ENCODE peak calls at places on chromosomes 11 and 22, in ten cellular contexts. L is naive thymus-derived CD4-positive, alpha-beta T cell; H is osteoblast; A is heart right ventricle; M is right cardiac atrium; F is tibial artery; P is AG04450; O is tibial nerve; W is GM23338; E is trophoblast cell. N is an unnamed sample.

GRCh38 chr11:112613051-112613972 is 347.9 kb upstream of the NCAM1 start:
- DNase-seq in L (no peak), H (peak), A (no peak), M (no peak), F (no peak), P (no peak), O (no peak), W (no peak), E (no peak), N (peak)

GRCh38 chr22:41513391-41513790 is 30.9 kb downstream of the POLR3H start:
- DNase-seq in L (no peak), H (peak), A (no peak), M (no peak), F (no peak), P (no peak), O (no peak), W (no peak), E (no peak), N (no peak)

GRCh38 chr11:33616552-33616951 is 84.1 kb downstream of the C11orf91 start:
- DNase-seq in L (no peak), H (peak), A (no peak), M (no peak), F (no peak), P (no peak), O (no peak), W (no peak), E (no peak), N (no peak)

GRCh38 chr22:35959121-35959800 is 69.4 kb downstream of the RBFOX2 start:
- DNase-seq in L (no peak), H (no peak), A (no peak), M (no peak), F (no peak), P (no peak), O (no peak), W (no peak), E (peak), N (no peak)

GRCh38 chr11:63022422-63022821 is 6.8 kb upstream of the SLC22A8 start:
- DNase-seq in L (no peak), H (no peak), A (no peak), M (no peak), F (no peak), P (no peak), O (no peak), W (no peak), E (no peak), N (no peak)

GRCh38 chr11:86773878-86774277 is 26.5 kb upstream of the PRSS23 start:
- DNase-seq in L (no peak), H (no peak), A (no peak), M (no peak), F (no peak), P (no peak), O (no peak), W (no peak), E (no peak), N (no peak)

GRCh38 chr11:134418119-134418840 is 6.2 kb upstream of the B3GAT1 start:
- DNase-seq in L (no peak), H (peak), A (no peak), M (no peak), F (no peak), P (no peak), O (no peak), W (peak), E (peak), N (no peak)

GRCh38 chr11:110251837-110252236 is 44.6 kb downstream of the RDX start:
- DNase-seq in L (no peak), H (no peak), A (no peak), M (no peak), F (no peak), P (no peak), O (no peak), W (no peak), E (peak), N (peak)

GRCh38 chr11:28559497-28559896 is 451.3 kb downstream of the METTL15 start:
- DNase-seq in L (no peak), H (no peak), A (no peak), M (no peak), F (no peak), P (peak), O (no peak), W (peak), E (no peak), N (no peak)

GRCh38 chr11:2549876-2550605 is 105.2 kb downstream of the KCNQ1 start:
- DNase-seq in L (no peak), H (peak), A (peak), M (peak), F (peak), P (no peak), O (no peak), W (no peak), E (no peak), N (peak)

GRCh38 chr11:126917531-126918204 is 82.9 kb downstream of the KIRREL3 start:
- DNase-seq in L (no peak), H (peak), A (no peak), M (no peak), F (no peak), P (peak), O (no peak), W (no peak), E (peak), N (no peak)

GRCh38 chr11:83044958-83045712 is 26.6 kb downstream of the RAB30 start:
- DNase-seq in L (no peak), H (peak), A (no peak), M (no peak), F (no peak), P (peak), O (no peak), W (peak), E (no peak), N (no peak)

GRCh38 chr11:105783216-105783615 is 173.3 kb downstream of the GRIA4 start:
- DNase-seq in L (no peak), H (no peak), A (no peak), M (no peak), F (no peak), P (no peak), O (no peak), W (no peak), E (no peak), N (no peak)

GRCh38 chr11:116459233-116459632 is 313.6 kb downstream of the BUD13 start:
- DNase-seq in L (no peak), H (no peak), A (no peak), M (no peak), F (no peak), P (no peak), O (no peak), W (no peak), E (no peak), N (no peak)

GRCh38 chr22:46661221-46661851 is 41.1 kb downstream of the GRAMD4 start:
- DNase-seq in L (no peak), H (peak), A (no peak), M (peak), F (no peak), P (no peak), O (no peak), W (no peak), E (peak), N (no peak)

GRCh38 chr11:35826949-35827348 is 116.9 kb upstream of the LDLRAD3 start:
- DNase-seq in L (no peak), H (no peak), A (peak), M (no peak), F (no peak), P (no peak), O (no peak), W (no peak), E (no peak), N (peak)

GRCh38 chr22:46159777-46160176 is 9.5 kb downstream of the PPARA start:
- DNase-seq in L (no peak), H (no peak), A (no peak), M (no peak), F (no peak), P (no peak), O (no peak), W (no peak), E (no peak), N (no peak)

GRCh38 chr11:33656768-33657167 is 43.9 kb downstream of the C11orf91 start:
- DNase-seq in L (no peak), H (no peak), A (no peak), M (no peak), F (no peak), P (no peak), O (no peak), W (no peak), E (no peak), N (no peak)

GRCh38 chr22:21951931-21952465 is 650 bp downstream of the PPM1F start:
- DNase-seq in L (peak), H (peak), A (peak), M (peak), F (no peak), P (peak), O (no peak), W (peak), E (peak), N (peak)

GRCh38 chr11:103488021-103488420 is 378.8 kb downstream of the DYNC2H1 start:
- DNase-seq in L (no peak), H (no peak), A (no peak), M (no peak), F (no peak), P (no peak), O (no peak), W (no peak), E (no peak), N (no peak)

GRCh38 chr11:6557761-6558674 is 45.4 kb downstream of the RRP8 start:
- DNase-seq in L (no peak), H (peak), A (peak), M (no peak), F (no peak), P (no peak), O (peak), W (no peak), E (no peak), N (no peak)

GRCh38 chr11:95545116-95545875 is 244.3 kb downstream of the FAM76B start:
- DNase-seq in L (no peak), H (no peak), A (no peak), M (no peak), F (no peak), P (no peak), O (no peak), W (peak), E (no peak), N (no peak)

GRCh38 chr22:21951062-21951461 is 1.6 kb downstream of the PPM1F start:
- DNase-seq in L (no peak), H (no peak), A (no peak), M (no peak), F (no peak), P (no peak), O (no peak), W (no peak), E (no peak), N (no peak)

GRCh38 chr11:12461516-12461915 is 84.1 kb downstream of the PARVA start:
- DNase-seq in L (no peak), H (no peak), A (no peak), M (no peak), F (no peak), P (no peak), O (no peak), W (no peak), E (no peak), N (no peak)

GRCh38 chr11:15806217-15806616 is 550.1 kb downstream of the SOX6 start:
- DNase-seq in L (no peak), H (no peak), A (no peak), M (no peak), F (no peak), P (no peak), O (no peak), W (no peak), E (no peak), N (no peak)

GRCh38 chr22:24707477-24707816 is 67.1 kb downstream of the PIWIL3 start:
- DNase-seq in L (no peak), H (peak), A (no peak), M (no peak), F (no peak), P (no peak), O (no peak), W (peak), E (no peak), N (no peak)

DNA sequence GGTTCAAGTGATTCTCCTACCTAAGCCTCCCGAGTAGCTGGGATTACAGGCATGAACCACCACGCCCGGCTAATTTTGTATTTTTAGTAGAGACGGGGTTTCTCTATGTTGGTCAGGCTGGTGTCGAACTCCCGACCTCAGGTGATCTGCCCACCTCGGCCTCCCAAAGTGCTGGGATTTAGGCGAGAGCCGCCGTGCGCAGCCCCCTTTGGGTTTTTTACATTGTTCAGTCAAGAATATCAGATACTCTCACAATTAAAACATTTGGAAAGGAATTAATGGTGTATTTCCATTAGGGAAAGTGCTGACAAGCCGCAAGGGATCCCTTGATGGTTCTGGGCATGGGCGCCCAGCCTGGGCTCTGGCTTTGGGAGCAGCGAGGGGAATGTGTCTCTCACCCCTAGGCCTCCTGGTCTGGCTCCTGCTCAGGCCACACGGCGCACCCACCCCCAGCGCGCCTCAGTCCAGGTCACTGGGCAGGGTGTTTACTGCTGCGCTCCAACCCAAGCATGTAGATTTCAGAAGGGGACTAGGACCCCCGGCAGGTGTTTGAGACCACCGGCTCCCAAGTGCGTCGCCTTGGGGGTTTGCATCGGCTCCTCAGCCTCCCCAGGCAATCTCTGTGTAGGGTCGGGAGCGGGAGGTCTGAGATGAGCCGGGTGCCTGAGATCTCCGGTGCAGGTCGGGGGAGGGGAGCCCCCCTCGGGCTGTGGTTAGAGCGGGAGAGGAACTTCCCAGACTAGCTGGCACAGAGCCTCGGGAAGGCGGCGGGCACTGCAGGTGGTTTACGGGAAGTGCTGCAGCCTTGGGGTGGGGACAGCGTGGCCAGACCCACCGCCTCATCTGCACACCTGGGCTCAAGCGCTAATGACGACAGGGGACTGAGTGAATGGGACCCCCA is 820 bp upstream of the IRF7 start:
- DNase-seq in L (no peak), H (peak), A (no peak), M (no peak), F (peak), P (no peak), O (no peak), W (no peak), E (no peak), N (peak)
- H3K27ac ChIP-seq in L (peak), H (peak), A (peak), M (peak), F (peak), P (no peak), O (peak), W (no peak), E (no peak), N (peak)

DNA sequence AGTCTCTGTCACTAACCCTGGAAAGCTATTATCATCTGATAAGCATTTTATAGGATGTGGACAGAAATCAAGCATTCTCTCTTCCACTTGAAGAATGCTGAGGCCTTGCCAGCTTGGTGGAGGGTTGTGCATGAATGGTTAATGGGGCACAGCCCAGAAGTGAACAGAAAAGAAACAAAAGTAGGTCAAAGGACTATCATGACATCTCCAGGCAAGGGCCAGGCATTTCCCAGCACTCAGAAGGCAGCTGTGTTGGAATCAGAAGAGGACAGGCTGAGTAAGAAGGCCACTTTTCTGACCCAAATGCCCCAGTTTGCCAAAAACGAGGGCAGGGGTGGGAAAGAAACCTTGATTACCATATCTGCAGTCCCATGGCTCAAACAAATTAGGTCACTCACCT is 12.4 kb downstream of the TENM4 start:
- DNase-seq in L (no peak), H (no peak), A (no peak), M (no peak), F (no peak), P (no peak), O (no peak), W (no peak), E (no peak), N (no peak)
- H3K4me3 ChIP-seq in L (no peak), H (no peak), A (no peak), M (no peak), F (no peak), P (no peak), O (no peak), W (no peak), E (no peak), N (no peak)

GRCh38 chr11:68998390-68998911 is 14.6 kb downstream of the MRGPRF start:
- DNase-seq in L (no peak), H (peak), A (no peak), M (no peak), F (peak), P (no peak), O (no peak), W (no peak), E (no peak), N (no peak)
- H3K27ac ChIP-seq in L (no peak), H (no peak), A (no peak), M (no peak), F (peak), P (no peak), O (no peak), W (no peak), E (no peak), N (no peak)

GRCh38 chr22:43287441-43287840 is 55.7 kb downstream of the SCUBE1 start:
- DNase-seq in L (no peak), H (no peak), A (no peak), M (no peak), F (no peak), P (no peak), O (no peak), W (no peak), E (no peak), N (no peak)

GRCh38 chr22:43289976-43290663 is 53.1 kb downstream of the SCUBE1 start:
- DNase-seq in L (no peak), H (no peak), A (peak), M (peak), F (peak), P (no peak), O (peak), W (no peak), E (no peak), N (no peak)

GRCh38 chr22:43289551-43289963 is 53.6 kb downstream of the SCUBE1 start:
- DNase-seq in L (no peak), H (no peak), A (no peak), M (peak), F (no peak), P (no peak), O (no peak), W (no peak), E (no peak), N (no peak)

GRCh38 chr22:43288378-43288777 is 54.8 kb downstream of the SCUBE1 start:
- DNase-seq in L (no peak), H (no peak), A (no peak), M (no peak), F (no peak), P (no peak), O (no peak), W (no peak), E (no peak), N (no peak)

DNA sequence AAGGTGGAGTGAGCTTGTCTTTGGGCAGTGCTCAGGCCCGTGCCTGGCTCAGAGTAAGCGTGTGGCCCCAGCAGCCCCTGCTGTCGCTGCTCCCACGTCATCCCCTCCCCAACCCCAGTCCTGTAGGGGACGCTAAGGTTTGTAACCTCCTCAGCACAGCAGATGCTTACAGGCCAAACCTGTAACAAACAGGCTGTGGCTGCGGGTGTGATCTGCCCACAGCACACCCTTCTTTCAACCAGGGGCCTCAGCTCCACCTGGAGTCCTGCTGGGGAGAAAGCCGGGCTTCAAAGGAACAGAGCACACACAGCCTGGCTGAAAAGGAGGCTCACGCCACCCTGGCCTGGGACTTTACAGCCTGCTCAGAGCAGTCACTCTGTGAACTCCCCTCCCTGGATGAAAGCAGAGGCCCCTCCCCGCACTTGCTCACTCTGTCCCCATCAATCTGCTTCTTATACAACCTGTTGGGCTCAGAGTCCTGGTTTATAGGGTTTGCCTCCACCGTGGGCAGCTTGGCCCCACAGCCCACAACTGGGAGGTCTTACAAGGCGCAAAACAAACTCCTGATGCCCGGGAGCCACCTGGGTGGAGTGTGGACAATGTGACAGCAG is 54.3 kb downstream of the SCUBE1 start:
- DNase-seq in L (no peak), H (no peak), A (no peak), M (no peak), F (no peak), P (no peak), O (no peak), W (no peak), E (no peak), N (no peak)
- H3K4me3 ChIP-seq in L (no peak), H (peak), A (peak), M (no peak), F (peak), P (peak), O (no peak), W (no peak), E (no peak), N (no peak)

GRCh38 chr11:60389279-60389910 is 6.9 kb upstream of the MS4A14 start:
- DNase-seq in L (no peak), H (no peak), A (no peak), M (no peak), F (no peak), P (no peak), O (no peak), W (no peak), E (peak), N (no peak)
- H3K27ac ChIP-seq in L (no peak), H (no peak), A (peak), M (no peak), F (no peak), P (no peak), O (no peak), W (no peak), E (no peak), N (peak)

GRCh38 chr11:67504950-67505561 is at the start of gene PITPNM1:
- DNase-seq in L (peak), H (peak), A (peak), M (peak), F (peak), P (no peak), O (peak), W (peak), E (peak), N (peak)

GRCh38 chr11:67507891-67508485 is at the start of gene CDK2AP2:
- DNase-seq in L (peak), H (peak), A (peak), M (peak), F (peak), P (peak), O (peak), W (peak), E (peak), N (peak)

GRCh38 chr11:67507242-67507890 is 596 bp downstream of the CDK2AP2 start:
- DNase-seq in L (no peak), H (peak), A (no peak), M (no peak), F (no peak), P (peak), O (peak), W (peak), E (peak), N (peak)

GRCh38 chr11:67505605-67506396 is 638 bp upstream of the PITPNM1 start:
- DNase-seq in L (peak), H (peak), A (peak), M (peak), F (peak), P (peak), O (peak), W (peak), E (peak), N (peak)

DNA sequence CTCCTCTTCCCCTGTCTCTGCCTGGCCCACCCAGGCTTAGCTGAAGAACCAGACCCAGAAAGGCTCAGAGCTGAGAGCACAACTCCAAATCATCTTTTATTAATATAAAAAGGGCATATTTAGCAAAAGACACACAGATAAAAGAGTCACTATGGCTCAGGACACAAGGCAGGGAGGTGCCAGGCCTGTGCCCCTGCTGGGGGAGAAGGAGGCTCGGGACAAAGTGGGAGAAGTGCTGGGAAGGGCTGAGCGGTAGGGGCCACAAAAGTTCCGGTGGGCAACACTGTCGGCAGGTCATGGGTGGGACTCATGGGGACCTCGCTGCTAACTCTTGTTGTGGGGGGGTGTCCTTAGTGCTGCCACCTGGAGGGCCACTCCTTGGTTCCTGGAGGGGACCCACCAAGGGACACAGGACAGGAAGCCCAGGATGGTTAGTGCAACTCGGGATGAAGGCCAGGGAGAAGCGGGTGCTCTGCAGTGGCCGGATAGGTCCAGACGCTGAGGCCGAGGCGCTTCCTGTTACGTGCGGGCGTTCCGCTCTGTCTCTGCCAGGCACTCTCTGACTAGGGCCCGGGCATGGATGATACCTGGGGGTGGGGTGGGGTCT is 1.4 kb upstream of the PITPNM1 start:
- DNase-seq in L (no peak), H (peak), A (no peak), M (no peak), F (peak), P (no peak), O (no peak), W (no peak), E (no peak), N (peak)
- H3K4me3 ChIP-seq in L (peak), H (no peak), A (peak), M (no peak), F (peak), P (no peak), O (peak), W (peak), E (no peak), N (peak)

GRCh38 chr22:26892401-26893033 is 235.1 kb downstream of the MIAT start:
- DNase-seq in L (no peak), H (no peak), A (no peak), M (no peak), F (no peak), P (no peak), O (no peak), W (no peak), E (no peak), N (peak)
- H3K27ac ChIP-seq in L (no peak), H (no peak), A (no peak), M (no peak), F (peak), P (no peak), O (no peak), W (no peak), E (no peak), N (peak)